ENCODE peak calls at places on chromosomes 5 and 9, in nine cellular contexts. O, I, L, F, N, D, U, V and B are unnamed samples. For H3K9me3, the result is how much of the 10 kb centered on the place peaks cover.

GRCh38 chr5:35478856-35479682 is 138.6 kb upstream of the SPEF2 start:
- DNase-seq in I (no peak), N (no peak), D (no peak), O (no peak), U (peak), F (no peak), L (no peak), V (peak), B (no peak)

GRCh38 chr9:131773911-131774379 is 34.1 kb upstream of the RAPGEF1 start:
- DNase-seq in O (peak), I (peak), F (peak), N (peak), L (no peak), V (peak), D (peak), U (no peak), B (no peak)

GRCh38 chr5:177611446-177612214 is 11.7 kb downstream of the B4GALT7 start:
- DNase-seq in I (no peak), U (no peak), V (no peak), O (no peak), F (no peak), D (no peak), N (no peak), L (no peak), B (no peak)

GRCh38 chr5:72445969-72446368 is 61.2 kb downstream of the ZNF366 start:
- DNase-seq in V (no peak), L (no peak), I (no peak), U (no peak), D (no peak), F (no peak), O (no peak), N (no peak), B (no peak)

GRCh38 chr9:12863624-12864023 is 88.8 kb downstream of the LURAP1L start:
- DNase-seq in U (no peak), N (no peak), V (no peak), L (no peak), F (no peak), D (no peak), O (no peak), I (no peak), B (no peak)

GRCh38 chr5:1767524-1768282 is 31.9 kb downstream of the MRPL36 start:
- DNase-seq in O (no peak), N (peak), I (no peak), F (no peak), U (no peak), V (no peak), D (no peak), L (no peak), B (no peak)

GRCh38 chr5:173615884-173616576 is 420 bp downstream of the BOD1 start:
- DNase-seq in D (peak), O (peak), V (peak), U (peak), F (peak), N (peak), L (peak), I (peak), B (peak)

GRCh38 chr5:57805732-57806131 is 323.1 kb upstream of the ACTBL2 start:
- DNase-seq in U (no peak), O (no peak), I (no peak), V (no peak), N (no peak), D (no peak), F (no peak), L (no peak), B (no peak)

DNA sequence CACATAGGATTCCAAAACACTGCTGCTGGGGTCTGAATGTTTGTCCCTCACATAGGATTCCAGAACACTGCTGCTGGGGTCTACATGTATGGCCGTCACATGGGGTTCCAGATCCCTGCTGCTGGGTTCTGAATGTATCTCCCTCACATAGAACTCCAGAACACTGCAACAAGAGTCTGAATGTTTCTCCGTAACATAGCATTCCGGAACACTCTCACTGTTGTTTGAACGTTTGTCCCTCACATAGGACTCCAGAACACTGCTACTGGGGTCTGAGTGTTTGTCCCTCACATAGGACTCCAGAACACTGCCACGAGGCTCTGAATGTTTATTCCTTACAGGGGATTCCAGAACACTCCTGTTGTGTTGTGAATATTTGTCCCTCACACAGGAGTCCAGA is 216.8 kb downstream of the FOXD4L6 start:
- DNase-seq in D (no peak), U (no peak), O (no peak), I (no peak), F (no peak), N (no peak), L (no peak), V (no peak), B (no peak)
- H3K9me3 ChIP-seq in D (under half), U (half or more), O (under half), I (half or more), F (half or more), N (half or more), L (under half), V (under half), B (under half)

GRCh38 chr5:75319636-75320035 is 17.4 kb upstream of the HMGCR start:
- DNase-seq in O (no peak), U (no peak), F (no peak), V (no peak), D (no peak), L (no peak), I (no peak), N (no peak), B (no peak)
- H3K27ac ChIP-seq in O (no peak), U (no peak), F (peak), V (no peak), D (no peak), L (no peak), I (no peak), N (no peak), B (peak)

DNA sequence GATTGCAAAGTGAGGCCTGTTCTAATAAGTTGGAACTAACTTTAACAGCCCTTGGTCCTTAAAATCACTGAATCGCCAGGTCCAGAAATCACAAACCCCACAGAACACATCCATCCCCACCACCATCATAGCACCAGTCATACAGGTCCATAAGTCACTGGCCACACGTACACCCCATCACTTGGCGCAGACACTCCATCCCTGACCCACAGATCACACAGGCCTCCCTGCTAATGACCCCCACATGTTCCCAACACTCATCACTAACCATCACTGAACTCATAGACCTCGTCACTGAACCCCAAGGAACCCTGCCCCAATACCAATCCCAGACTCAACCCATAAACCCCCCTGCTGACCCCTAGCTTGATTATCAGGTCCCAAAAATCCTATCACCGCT is 41.2 kb upstream of the ZNF300 start:
- DNase-seq in U (no peak), N (no peak), L (peak), V (no peak), I (no peak), D (no peak), O (no peak), F (no peak), B (no peak)
- H3K9me3 ChIP-seq in U (under half), N (under half), L (under half), V (under half), I (under half), D (under half), O (under half), F (under half), B (half or more)

DNA sequence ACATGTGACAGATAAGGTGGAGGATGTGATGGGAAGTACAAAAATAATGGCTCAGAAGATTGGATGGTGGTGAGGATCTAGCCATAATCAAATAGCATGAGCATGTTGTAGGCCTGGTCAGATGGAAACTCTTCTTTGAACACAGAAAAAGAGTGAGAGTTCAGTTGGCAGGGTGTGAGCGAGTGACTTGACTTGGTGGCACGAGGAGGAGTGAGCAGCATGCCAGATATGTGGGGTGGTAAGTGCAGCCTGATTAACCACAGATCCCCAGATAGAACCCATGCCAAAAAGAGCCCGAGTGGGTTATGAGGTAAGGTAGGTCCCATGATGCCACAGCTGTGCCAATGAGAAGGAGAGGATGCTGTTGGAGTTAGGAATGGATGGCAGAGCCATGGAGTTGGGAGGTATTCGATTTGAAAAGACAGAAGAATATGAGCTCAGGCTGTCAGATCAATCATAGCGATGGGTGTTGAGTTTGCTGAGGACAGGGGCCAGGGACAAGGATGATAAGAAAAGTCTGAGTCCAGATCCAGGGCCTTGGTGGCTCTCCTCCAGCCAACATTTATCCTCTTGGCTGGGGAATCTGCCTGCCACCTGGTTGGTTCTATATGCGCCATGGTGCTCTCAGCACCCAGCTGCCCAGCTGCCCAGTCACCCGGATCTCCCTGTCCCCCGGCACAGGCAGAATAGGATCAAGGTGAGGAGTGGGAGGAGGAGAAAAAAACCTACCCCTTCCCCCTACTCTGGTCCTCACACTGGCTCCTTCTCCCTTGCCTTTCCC is 16.5 kb downstream of the GARNL3 start:
- DNase-seq in L (no peak), F (no peak), U (no peak), V (no peak), N (no peak), D (no peak), O (peak), I (no peak), B (no peak)
- H3K27ac ChIP-seq in L (no peak), F (no peak), U (no peak), V (no peak), N (no peak), D (no peak), O (peak), I (peak), B (no peak)

GRCh38 chr5:2833513-2833912 is 82.0 kb upstream of the IRX2 start:
- DNase-seq in F (no peak), I (no peak), O (no peak), L (no peak), N (no peak), V (no peak), U (no peak), D (no peak), B (no peak)

GRCh38 chr5:2836133-2836532 is 84.7 kb upstream of the IRX2 start:
- DNase-seq in N (no peak), I (no peak), U (no peak), V (no peak), D (no peak), F (no peak), L (no peak), O (no peak), B (no peak)

GRCh38 chr5:2832394-2832793 is 80.9 kb upstream of the IRX2 start:
- DNase-seq in N (no peak), L (no peak), O (no peak), D (no peak), V (no peak), F (no peak), I (no peak), U (no peak), B (no peak)
- H3K9me3 ChIP-seq in N (under half), L (under half), O (under half), D (under half), V (under half), F (under half), I (under half), U (under half), B (under half)

DNA sequence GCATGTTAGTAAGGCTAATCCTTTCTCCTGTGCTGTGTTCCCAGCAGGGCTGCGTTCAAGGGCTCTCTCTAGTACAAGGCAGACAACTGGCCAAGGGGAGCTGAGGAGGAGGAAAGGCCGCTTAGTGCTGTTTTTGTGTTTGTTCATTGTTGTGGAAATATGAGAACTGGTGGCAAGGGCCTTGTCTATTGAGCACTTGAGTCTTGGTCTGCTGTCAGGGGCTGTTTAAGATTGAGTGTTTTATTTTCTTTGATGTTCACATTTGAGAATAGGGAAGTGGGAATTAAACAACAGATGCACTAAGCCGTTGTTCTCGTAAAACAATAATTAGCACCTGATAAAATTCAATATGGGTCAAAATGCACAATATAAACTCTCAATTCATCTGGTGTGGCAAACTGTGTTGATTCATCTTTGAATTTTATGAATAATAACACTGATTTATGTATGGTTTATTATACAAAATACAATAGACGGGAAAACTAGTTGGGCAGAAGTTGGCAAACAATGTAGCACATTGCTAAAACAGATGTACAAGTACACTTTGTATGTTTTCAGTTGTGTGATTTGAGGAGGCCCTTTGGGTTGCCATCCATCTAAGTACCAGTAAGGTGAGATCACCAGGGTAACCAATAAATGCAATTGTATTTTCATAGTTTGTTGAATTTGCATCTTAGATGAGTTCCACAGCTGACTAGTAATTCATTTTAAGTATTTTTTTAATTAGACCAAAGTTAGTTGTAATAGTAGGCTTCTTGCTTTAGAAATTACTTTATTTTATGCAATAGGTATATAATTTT is 97.6 kb upstream of the GRHPR start:
- DNase-seq in N (no peak), O (no peak), F (no peak), V (no peak), U (no peak), L (no peak), I (no peak), D (no peak), B (no peak)
- H3K27ac ChIP-seq in N (no peak), O (no peak), F (no peak), V (no peak), U (no peak), L (no peak), I (no peak), D (no peak), B (no peak)